ENCODE peak calls at places on chromosomes 6 and 20, in eight cellular contexts. F, L, N, J, H, S, O and X are unnamed samples. For H3K4me1, the result is how much of the 10 kb centered on the place peaks cover.

GRCh38 chr20:2914160-2914559 is 40.9 kb downstream of the PTPRA start:
- DNase-seq in F (peak), L (no peak), N (no peak), J (peak), H (peak), S (no peak), O (no peak), X (peak)

GRCh38 chr6:127114214-127114613 is 4.3 kb upstream of the RSPO3 start:
- DNase-seq in F (no peak), L (no peak), N (no peak), J (no peak), H (no peak), S (no peak), O (no peak), X (no peak)

GRCh38 chr20:1631309-1632227 is 11.8 kb upstream of the SIRPB1 start:
- DNase-seq in F (no peak), L (no peak), N (no peak), J (no peak), H (no peak), S (peak), O (no peak), X (no peak)

GRCh38 chr6:88377976-88378580 is 211.9 kb upstream of the CNR1 start:
- DNase-seq in F (no peak), L (no peak), N (no peak), J (no peak), H (no peak), S (no peak), O (no peak), X (no peak)

GRCh38 chr6:110430236-110430635 is 14.9 kb upstream of the DDO start:
- DNase-seq in F (no peak), L (no peak), N (no peak), J (no peak), H (no peak), S (no peak), O (no peak), X (no peak)

GRCh38 chr20:22805219-22805618 is 220.8 kb upstream of the FOXA2 start:
- DNase-seq in F (peak), L (no peak), N (peak), J (no peak), H (peak), S (no peak), O (peak), X (no peak)

GRCh38 chr6:79431469-79431868 is 105.8 kb downstream of the LCA5 start:
- DNase-seq in F (no peak), L (no peak), N (no peak), J (no peak), H (no peak), S (no peak), O (no peak), X (peak)

GRCh38 chr20:13270211-13270610 is 49.1 kb downstream of the ISM1 start:
- DNase-seq in F (no peak), L (no peak), N (no peak), J (no peak), H (no peak), S (no peak), O (no peak), X (no peak)

GRCh38 chr6:12386816-12387215 is 96.7 kb downstream of the EDN1 start:
- DNase-seq in F (no peak), L (no peak), N (no peak), J (no peak), H (no peak), S (no peak), O (no peak), X (no peak)

GRCh38 chr6:27547157-27548075 is 74.5 kb upstream of the ZNF184 start:
- DNase-seq in F (peak), L (no peak), N (no peak), J (peak), H (no peak), S (no peak), O (peak), X (peak)

GRCh38 chr6:78243519-78243918 is 590.7 kb downstream of the MEI4 start:
- DNase-seq in F (peak), L (no peak), N (no peak), J (no peak), H (no peak), S (no peak), O (peak), X (peak)

GRCh38 chr6:167975449-167975848 is 22.0 kb upstream of the KIF25 start:
- DNase-seq in F (no peak), L (peak), N (no peak), J (no peak), H (no peak), S (no peak), O (no peak), X (no peak)

GRCh38 chr20:17555106-17555505 is 14.8 kb upstream of the DSTN start:
- DNase-seq in F (no peak), L (no peak), N (no peak), J (no peak), H (no peak), S (no peak), O (no peak), X (no peak)

GRCh38 chr6:118872318-118872717 is 21.6 kb upstream of the ASF1A start:
- DNase-seq in F (no peak), L (no peak), N (no peak), J (no peak), H (no peak), S (no peak), O (no peak), X (no peak)

GRCh38 chr6:4125500-4125899 is 9.9 kb downstream of the ECI2 start:
- DNase-seq in F (no peak), L (no peak), N (no peak), J (no peak), H (no peak), S (no peak), O (peak), X (no peak)

GRCh38 chr20:237918-238317 is 10.9 kb downstream of the DEFB129 start:
- DNase-seq in F (no peak), L (no peak), N (no peak), J (no peak), H (no peak), S (no peak), O (no peak), X (no peak)

GRCh38 chr6:82331031-82331773 is 32.4 kb upstream of the TPBG start:
- DNase-seq in F (no peak), L (no peak), N (no peak), J (no peak), H (no peak), S (no peak), O (peak), X (peak)

GRCh38 chr6:166490671-166491500 is 95.6 kb downstream of the RAMACL start:
- DNase-seq in F (peak), L (no peak), N (no peak), J (no peak), H (peak), S (no peak), O (peak), X (no peak)

GRCh38 chr20:59082077-59082740 is 39.6 kb upstream of the PRELID3B start:
- DNase-seq in F (no peak), L (no peak), N (no peak), J (peak), H (peak), S (no peak), O (peak), X (peak)

GRCh38 chr6:46234156-46234556 is 63.4 kb upstream of the ENPP5 start:
- DNase-seq in F (no peak), L (no peak), N (peak), J (no peak), H (no peak), S (no peak), O (no peak), X (no peak)

GRCh38 chr6:3501826-3502505 is 45.1 kb upstream of the SLC22A23 start:
- DNase-seq in F (no peak), L (no peak), N (no peak), J (no peak), H (no peak), S (no peak), O (no peak), X (no peak)

GRCh38 chr6:14975124-14975815 is 270.6 kb upstream of the JARID2 start:
- DNase-seq in F (no peak), L (no peak), N (no peak), J (peak), H (no peak), S (no peak), O (peak), X (peak)

GRCh38 chr6:154012852-154013251 is 26.2 kb upstream of the OPRM1 start:
- DNase-seq in F (no peak), L (no peak), N (no peak), J (no peak), H (no peak), S (no peak), O (no peak), X (no peak)

GRCh38 chr6:17589402-17590116 is 10.5 kb upstream of the FAM8A1 start:
- DNase-seq in F (peak), L (no peak), N (no peak), J (no peak), H (peak), S (no peak), O (peak), X (peak)

GRCh38 chr6:137536104-137536773 is 42.0 kb upstream of the OLIG3 start:
- DNase-seq in F (no peak), L (no peak), N (no peak), J (no peak), H (no peak), S (no peak), O (no peak), X (no peak)

GRCh38 chr6:74713941-74714340 is 491.9 kb downstream of the COL12A1 start:
- DNase-seq in F (no peak), L (no peak), N (no peak), J (no peak), H (no peak), S (no peak), O (no peak), X (no peak)

GRCh38 chr6:21593927-21594421 is 423 bp downstream of the SOX4 start:
- DNase-seq in F (no peak), L (no peak), N (no peak), J (peak), H (peak), S (no peak), O (peak), X (peak)

GRCh38 chr6:106192824-106193223 is 106.7 kb downstream of the PRDM1 start:
- DNase-seq in F (peak), L (no peak), N (no peak), J (no peak), H (no peak), S (no peak), O (peak), X (no peak)

GRCh38 chr6:106799008-106799952 is 169.9 kb downstream of the QRSL1 start:
- DNase-seq in F (no peak), L (no peak), N (no peak), J (no peak), H (peak), S (no peak), O (peak), X (peak)

GRCh38 chr6:35304299-35304698 is 6.7 kb downstream of the DEF6 start:
- DNase-seq in F (no peak), L (no peak), N (no peak), J (no peak), H (no peak), S (no peak), O (no peak), X (no peak)

GRCh38 chr6:139133272-139133671 is 1.6 kb upstream of the HECA start:
- DNase-seq in F (no peak), L (no peak), N (no peak), J (no peak), H (no peak), S (no peak), O (no peak), X (no peak)

GRCh38 chr6:112979830-112980229 is 632.7 kb downstream of the RFPL4B start:
- DNase-seq in F (peak), L (no peak), N (no peak), J (no peak), H (peak), S (no peak), O (no peak), X (peak)

GRCh38 chr6:122170274-122170673 is 229.2 kb upstream of the HSF2 start:
- DNase-seq in F (no peak), L (no peak), N (no peak), J (no peak), H (no peak), S (no peak), O (no peak), X (no peak)

GRCh38 chr20:19628570-19629134 is 129.4 kb upstream of the RIN2 start:
- DNase-seq in F (peak), L (peak), N (no peak), J (peak), H (peak), S (peak), O (peak), X (peak)

GRCh38 chr6:110518281-110518623 is 41.8 kb upstream of the SLC22A16 start:
- DNase-seq in F (no peak), L (no peak), N (no peak), J (no peak), H (no peak), S (peak), O (peak), X (peak)

GRCh38 chr20:44544178-44544719 is 22.4 kb upstream of the SERINC3 start:
- DNase-seq in F (no peak), L (no peak), N (no peak), J (no peak), H (no peak), S (no peak), O (no peak), X (no peak)
- H3K4me1 ChIP-seq in F (under half), L (under half), N (under half), J (under half), H (under half), S (under half), O (under half), X (under half)

GRCh38 chr6:156783958-156784357 is 6.8 kb downstream of the ARID1B start:
- DNase-seq in F (no peak), L (no peak), N (no peak), J (no peak), H (no peak), S (no peak), O (no peak), X (no peak)
- H3K4me1 ChIP-seq in F (under half), L (under half), N (under half), J (half or more), H (under half), S (under half), O (under half), X (half or more)

DNA sequence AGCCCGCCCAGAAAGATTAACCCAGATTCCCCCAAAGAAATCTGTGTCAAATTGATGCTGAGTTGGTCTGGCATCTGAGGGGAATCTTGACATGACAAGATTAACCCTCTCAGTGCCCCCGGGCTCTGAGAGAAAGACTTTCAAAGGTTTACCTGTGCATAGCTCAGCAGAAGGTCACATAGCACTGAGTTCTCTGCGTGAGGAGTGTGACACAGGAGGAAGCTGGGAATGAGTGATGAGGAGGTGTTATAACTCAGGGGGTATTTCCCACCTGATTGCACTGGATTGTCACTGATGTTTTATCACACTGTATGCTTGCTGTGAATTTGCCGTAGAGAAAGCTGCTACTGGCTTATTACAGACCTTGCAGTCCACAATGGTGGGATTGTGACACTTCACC is 601.3 kb downstream of the DHX35 start:
- DNase-seq in F (no peak), L (no peak), N (no peak), J (no peak), H (no peak), S (no peak), O (no peak), X (no peak)
- H3K4me1 ChIP-seq in F (under half), L (under half), N (under half), J (under half), H (under half), S (under half), O (under half), X (under half)

DNA sequence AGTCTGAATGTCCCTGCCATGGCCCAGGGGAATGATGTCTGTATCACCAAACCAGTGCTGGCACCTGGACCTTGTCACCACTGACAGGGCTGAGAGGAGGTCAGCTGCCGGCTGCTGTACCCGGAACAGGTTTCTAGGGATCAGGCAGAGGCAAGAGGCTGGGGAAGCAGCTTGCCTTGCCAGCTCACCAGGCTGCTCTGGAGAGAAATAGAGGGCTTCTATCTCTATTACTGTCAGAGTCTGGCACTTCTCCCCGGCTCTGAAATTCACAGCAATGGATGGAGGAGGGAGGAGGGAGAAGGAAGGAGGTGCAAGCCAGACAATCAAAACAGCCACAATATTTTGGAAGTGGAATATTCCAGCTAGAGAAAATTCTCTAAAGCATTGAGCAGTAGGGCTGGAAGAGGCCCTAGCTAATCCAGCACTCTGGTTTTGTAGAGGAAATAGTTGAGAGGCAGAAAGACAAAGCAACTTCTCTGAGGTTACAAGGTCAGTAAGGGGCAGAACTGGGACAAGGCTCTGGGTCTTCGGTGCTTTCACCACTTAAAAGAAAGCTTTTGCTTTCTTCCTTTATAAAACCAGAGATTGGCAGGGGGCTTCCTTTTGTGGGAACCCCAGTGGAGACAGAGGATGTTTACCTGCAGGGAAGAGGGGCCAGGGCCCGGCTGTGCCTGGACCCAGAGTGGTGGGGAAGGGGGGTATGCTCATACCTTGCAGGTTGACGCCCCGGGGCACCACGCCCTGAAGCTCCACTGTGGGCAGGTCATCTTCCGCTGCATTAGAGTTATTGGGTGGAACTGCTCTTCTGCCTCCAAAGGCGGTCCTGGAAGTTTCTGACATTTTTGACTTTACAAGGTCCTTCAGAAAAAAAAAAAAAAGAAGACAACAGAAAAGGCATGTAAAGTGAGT is 2.4 kb downstream of the F13A1 start:
- DNase-seq in F (no peak), L (no peak), N (no peak), J (no peak), H (no peak), S (no peak), O (no peak), X (no peak)
- H3K4me1 ChIP-seq in F (under half), L (under half), N (under half), J (under half), H (under half), S (under half), O (under half), X (under half)

DNA sequence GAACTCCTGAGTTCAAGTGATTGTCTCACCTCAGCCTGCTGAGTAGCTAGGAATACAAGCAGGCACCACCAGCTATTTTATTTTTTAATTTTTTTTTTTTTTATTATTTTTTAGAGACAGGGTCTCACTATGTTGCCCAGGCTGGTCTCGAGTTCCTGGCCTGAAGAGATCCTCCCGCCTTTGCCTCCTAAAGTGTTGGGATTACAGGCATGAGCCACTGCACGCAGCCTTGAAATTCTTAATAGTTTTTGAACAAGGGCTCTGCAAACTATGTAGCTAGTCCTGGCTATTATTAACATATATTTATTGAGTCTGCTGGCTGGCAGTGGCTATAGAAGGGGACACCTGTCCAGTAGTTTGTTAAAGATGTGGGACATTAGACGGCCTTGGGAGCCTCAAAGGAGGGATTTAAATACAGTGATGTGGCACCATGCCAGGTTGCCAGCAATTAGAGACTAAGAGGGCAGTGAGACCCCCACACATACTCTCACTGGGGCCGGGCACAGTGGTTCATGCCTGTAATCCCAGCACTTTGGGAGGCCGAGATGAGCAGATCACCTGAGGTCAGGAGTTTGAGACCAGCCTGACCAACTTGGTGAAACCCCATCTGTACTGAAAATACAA is 21.1 kb upstream of the TAF8 start:
- DNase-seq in F (no peak), L (no peak), N (no peak), J (no peak), H (no peak), S (no peak), O (no peak), X (no peak)
- H3K4me1 ChIP-seq in F (under half), L (under half), N (under half), J (half or more), H (under half), S (under half), O (under half), X (under half)

DNA sequence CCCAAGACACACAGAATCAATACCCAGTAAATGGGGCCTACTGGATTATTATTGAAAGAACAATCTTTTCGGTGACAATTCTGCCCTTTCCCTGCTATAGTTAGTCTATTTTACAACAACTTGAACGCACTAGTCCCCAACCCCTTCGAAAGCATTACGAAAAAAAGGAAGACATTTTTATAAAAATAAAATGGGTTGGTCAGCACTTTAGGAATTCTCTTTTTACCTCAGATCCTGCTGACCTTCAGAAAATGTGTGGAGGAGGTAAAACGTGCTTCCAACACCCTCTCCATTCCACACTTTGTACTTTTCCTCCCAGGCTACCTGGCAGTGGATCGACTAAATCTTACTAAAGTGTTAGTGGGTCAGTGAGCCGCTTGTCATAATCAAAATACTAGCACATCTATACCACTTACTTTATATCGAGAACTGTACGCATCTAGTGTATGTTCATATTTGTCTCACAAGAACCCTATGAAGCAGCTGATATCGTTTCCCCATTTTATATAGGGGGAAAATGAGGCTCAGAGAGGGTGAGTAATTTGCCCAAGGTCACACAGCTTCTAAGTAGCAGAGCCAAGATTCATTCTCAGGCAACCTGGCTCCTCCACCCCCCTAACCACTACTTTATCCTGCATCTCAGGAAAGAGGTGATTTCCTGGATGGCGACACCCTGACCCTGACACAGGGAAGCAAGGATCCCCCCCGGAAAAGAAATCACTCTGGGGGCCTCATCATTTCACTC is 10.6 kb downstream of the NFATC2 start:
- DNase-seq in F (no peak), L (no peak), N (peak), J (no peak), H (no peak), S (no peak), O (no peak), X (no peak)
- H3K4me1 ChIP-seq in F (under half), L (under half), N (under half), J (half or more), H (under half), S (under half), O (under half), X (under half)

GRCh38 chr6:158290659-158291058 is 21.6 kb upstream of the TULP4 start:
- DNase-seq in F (no peak), L (no peak), N (no peak), J (peak), H (peak), S (no peak), O (no peak), X (no peak)
- H3K4me1 ChIP-seq in F (under half), L (under half), N (under half), J (under half), H (under half), S (under half), O (under half), X (under half)